ENCODE peak calls at places on chromosomes 1 and 21, in four cellular contexts. One of them, this sample, is unnamed.
A peak's percentile ranks its signal among the peaks of the same experiment; 100 is the strongest.

GRCh38 chr21:35375115-35375514 is 326.0 kb upstream of the RUNX1 start:
- DNase-seq in CD8-positive, alpha-beta T cell: no peak
- DNase-seq in endodermal cell: no peak
- DNase-seq in stomach: no peak
- DNase-seq in this sample: no peak

GRCh38 chr1:210496063-210496462 is 167.4 kb downstream of the HHAT start:
- DNase-seq in endodermal cell: no peak
- DNase-seq in CD8-positive, alpha-beta T cell: no peak
- DNase-seq in stomach: no peak
- DNase-seq in this sample: no peak

GRCh38 chr1:160578175-160578693 is 1.1 kb downstream of the CD84 start:
- DNase-seq in endodermal cell: no peak
- DNase-seq in CD8-positive, alpha-beta T cell: no peak
- DNase-seq in stomach: no peak
- DNase-seq in this sample: no peak

GRCh38 chr1:228162286-228163003 is 3.2 kb upstream of the IBA57 start:
- DNase-seq in endodermal cell: peak; percentile 73
- DNase-seq in CD8-positive, alpha-beta T cell: peak; percentile 51
- DNase-seq in stomach: peak; percentile 37
- DNase-seq in this sample: peak; percentile 43

GRCh38 chr1:219041141-219041540 is 132.5 kb upstream of the LYPLAL1 start:
- DNase-seq in endodermal cell: no peak
- DNase-seq in stomach: no peak
- DNase-seq in CD8-positive, alpha-beta T cell: no peak
- DNase-seq in this sample: no peak

GRCh38 chr1:101006553-101006952 is 19.0 kb downstream of the DPH5 start:
- DNase-seq in endodermal cell: no peak
- DNase-seq in stomach: no peak
- DNase-seq in CD8-positive, alpha-beta T cell: no peak
- DNase-seq in this sample: no peak

GRCh38 chr1:32014937-32015363 is 1.3 kb downstream of the KHDRBS1 start:
- DNase-seq in stomach: no peak
- DNase-seq in endodermal cell: no peak
- DNase-seq in CD8-positive, alpha-beta T cell: no peak
- DNase-seq in this sample: no peak

GRCh38 chr1:8412183-8412831 is 94.4 kb downstream of the SLC45A1 start:
- DNase-seq in CD8-positive, alpha-beta T cell: no peak
- DNase-seq in endodermal cell: no peak
- DNase-seq in stomach: no peak
- DNase-seq in this sample: no peak

GRCh38 chr1:36516372-36517018 is 33.8 kb upstream of the CSF3R start:
- DNase-seq in CD8-positive, alpha-beta T cell: peak; percentile 30
- DNase-seq in endodermal cell: peak; percentile 85
- DNase-seq in stomach: peak; percentile 67
- DNase-seq in this sample: peak; percentile 19

GRCh38 chr21:44853601-44854390 is 19.7 kb downstream of the PTTG1IP start:
- DNase-seq in stomach: peak; percentile 71
- DNase-seq in CD8-positive, alpha-beta T cell: no peak
- DNase-seq in endodermal cell: no peak
- DNase-seq in this sample: no peak

GRCh38 chr1:160095382-160096105 is 2.9 kb downstream of the IGSF8 start:
- DNase-seq in CD8-positive, alpha-beta T cell: no peak
- DNase-seq in stomach: no peak
- DNase-seq in endodermal cell: peak; percentile 79
- DNase-seq in this sample: no peak

GRCh38 chr1:39491146-39491921 is at the start of gene BMP8A:
- DNase-seq in endodermal cell: peak; percentile 92
- DNase-seq in CD8-positive, alpha-beta T cell: peak; percentile 69
- DNase-seq in stomach: peak; percentile 80
- DNase-seq in this sample: peak; percentile 81

GRCh38 chr1:86774305-86775304 is 70.2 kb downstream of the SH3GLB1 start:
- DNase-seq in stomach: peak; percentile 41
- DNase-seq in endodermal cell: peak; percentile 84
- DNase-seq in CD8-positive, alpha-beta T cell: no peak
- DNase-seq in this sample: peak; percentile 12

GRCh38 chr1:197486948-197487347 is 218.9 kb downstream of the CRB1 start:
- DNase-seq in endodermal cell: no peak
- DNase-seq in stomach: no peak
- DNase-seq in CD8-positive, alpha-beta T cell: no peak
- DNase-seq in this sample: no peak

GRCh38 chr1:243719476-243719875 is 130.6 kb downstream of the AKT3 start:
- DNase-seq in endodermal cell: no peak
- DNase-seq in CD8-positive, alpha-beta T cell: no peak
- DNase-seq in stomach: no peak
- DNase-seq in this sample: no peak

GRCh38 chr1:152459596-152460528 is 45.8 kb upstream of the CRNN start:
- DNase-seq in CD8-positive, alpha-beta T cell: peak; percentile 70
- DNase-seq in stomach: peak; percentile 72
- DNase-seq in endodermal cell: peak; percentile 76
- DNase-seq in this sample: peak; percentile 45

GRCh38 chr1:36068866-36069265 is 15.0 kb upstream of the TEKT2 start:
- DNase-seq in stomach: no peak
- DNase-seq in endodermal cell: no peak
- DNase-seq in CD8-positive, alpha-beta T cell: no peak
- DNase-seq in this sample: no peak

GRCh38 chr1:199545780-199546179 is 481.7 kb upstream of the NR5A2 start:
- DNase-seq in endodermal cell: peak; percentile 71
- DNase-seq in CD8-positive, alpha-beta T cell: no peak
- DNase-seq in stomach: no peak
- DNase-seq in this sample: no peak

GRCh38 chr21:42063578-42064521 is 7.3 kb upstream of the UMODL1 start:
- DNase-seq in endodermal cell: no peak
- DNase-seq in stomach: peak; percentile 73
- DNase-seq in CD8-positive, alpha-beta T cell: peak; percentile 72
- DNase-seq in this sample: peak; percentile 64

GRCh38 chr1:85940621-85941306 is 215.8 kb downstream of the COL24A1 start:
- DNase-seq in stomach: no peak
- DNase-seq in CD8-positive, alpha-beta T cell: no peak
- DNase-seq in endodermal cell: no peak
- DNase-seq in this sample: no peak

GRCh38 chr1:243713470-243714186 is 136.4 kb downstream of the AKT3 start:
- DNase-seq in stomach: no peak
- DNase-seq in CD8-positive, alpha-beta T cell: no peak
- DNase-seq in endodermal cell: no peak
- DNase-seq in this sample: no peak

GRCh38 chr1:80767711-80768110 is 1033.0 kb upstream of the ADGRL2 start:
- DNase-seq in stomach: no peak
- DNase-seq in CD8-positive, alpha-beta T cell: no peak
- DNase-seq in endodermal cell: no peak
- DNase-seq in this sample: no peak

GRCh38 chr1:247043406-247043805 is 35.2 kb downstream of the ZNF670 start:
- DNase-seq in stomach: no peak
- DNase-seq in CD8-positive, alpha-beta T cell: no peak
- DNase-seq in endodermal cell: no peak
- DNase-seq in this sample: no peak

GRCh38 chr1:92211166-92211565 is 6.5 kb upstream of the C1orf146 start:
- DNase-seq in endodermal cell: no peak
- DNase-seq in stomach: no peak
- DNase-seq in CD8-positive, alpha-beta T cell: no peak
- DNase-seq in this sample: no peak

GRCh38 chr1:228450200-228450599 is 33.5 kb upstream of the TRIM17 start:
- DNase-seq in CD8-positive, alpha-beta T cell: no peak
- DNase-seq in endodermal cell: no peak
- DNase-seq in stomach: no peak
- DNase-seq in this sample: no peak

DNA sequence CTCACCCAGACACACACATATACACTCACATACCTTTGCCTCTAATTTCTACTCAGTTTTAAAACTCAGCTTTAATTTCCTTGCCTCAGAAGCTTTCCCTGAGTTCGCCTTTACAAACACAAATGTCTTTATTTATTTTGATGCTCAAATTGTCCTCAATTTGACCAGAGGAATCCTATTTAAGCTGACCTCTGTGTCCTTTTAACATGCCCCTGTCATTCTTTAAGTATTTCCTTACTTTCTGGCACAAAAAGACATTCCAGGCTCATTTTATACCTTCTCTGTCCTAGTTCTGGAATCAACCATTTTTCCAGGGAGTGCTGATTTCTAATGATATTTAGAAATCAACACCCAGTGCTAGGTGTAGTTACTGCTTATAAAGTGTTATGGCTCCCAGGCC is 82.5 kb downstream of the OSBPL9 start:
- DNase-seq in stomach: no peak
- DNase-seq in endodermal cell: no peak
- DNase-seq in CD8-positive, alpha-beta T cell: no peak
- DNase-seq in this sample: no peak
- H3K27ac ChIP-seq in stomach: no peak overlapping the region
- H3K27ac ChIP-seq in endodermal cell: no peak overlapping the region
- H3K27ac ChIP-seq in CD8-positive, alpha-beta T cell: no peak overlapping the region
- H3K27ac ChIP-seq in this sample: no peak overlapping the region

DNA sequence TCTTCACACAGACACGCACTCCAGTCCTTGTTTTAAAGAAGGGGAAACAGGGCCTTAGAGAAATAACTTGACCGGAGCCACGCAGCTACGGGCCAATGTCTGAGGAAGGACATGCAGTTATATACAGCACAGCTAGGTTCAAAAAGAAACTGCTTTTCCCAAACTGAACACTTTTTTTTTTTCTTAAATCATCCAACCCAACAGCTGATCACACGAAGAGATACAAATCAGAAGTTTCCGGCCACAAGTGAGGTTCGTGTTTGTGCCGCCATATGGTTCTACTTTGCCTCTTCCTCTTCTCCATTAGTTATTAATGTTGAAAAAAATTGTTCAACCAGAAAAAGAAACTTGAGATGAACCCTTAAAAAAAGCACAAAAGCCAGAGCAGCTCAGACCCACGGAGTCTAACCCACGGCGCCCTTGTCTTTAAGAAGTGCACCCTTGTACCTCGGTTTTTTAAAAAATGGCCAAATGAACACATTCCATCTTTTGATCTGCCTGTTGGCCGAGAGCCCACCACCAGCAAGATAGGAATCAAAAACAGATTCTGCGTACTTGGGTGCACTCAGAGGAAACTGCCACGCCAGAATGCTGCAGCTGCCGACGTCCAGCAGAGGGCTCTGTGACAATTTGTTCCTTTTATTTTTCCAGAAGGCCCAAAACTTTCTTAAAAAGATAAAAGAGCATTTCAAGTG is 78.9 kb downstream of the SLC66A1 start:
- DNase-seq in endodermal cell: peak; percentile 60
- DNase-seq in stomach: peak; percentile 62
- DNase-seq in CD8-positive, alpha-beta T cell: peak; percentile 70
- DNase-seq in this sample: peak; percentile 81
- H3K4me3 ChIP-seq in endodermal cell: no peak overlapping the region
- H3K4me3 ChIP-seq in stomach: no peak overlapping the region
- H3K4me3 ChIP-seq in CD8-positive, alpha-beta T cell: peak overlapping the region; percentile 38
- H3K4me3 ChIP-seq in this sample: peak overlapping the region; percentile 46

DNA sequence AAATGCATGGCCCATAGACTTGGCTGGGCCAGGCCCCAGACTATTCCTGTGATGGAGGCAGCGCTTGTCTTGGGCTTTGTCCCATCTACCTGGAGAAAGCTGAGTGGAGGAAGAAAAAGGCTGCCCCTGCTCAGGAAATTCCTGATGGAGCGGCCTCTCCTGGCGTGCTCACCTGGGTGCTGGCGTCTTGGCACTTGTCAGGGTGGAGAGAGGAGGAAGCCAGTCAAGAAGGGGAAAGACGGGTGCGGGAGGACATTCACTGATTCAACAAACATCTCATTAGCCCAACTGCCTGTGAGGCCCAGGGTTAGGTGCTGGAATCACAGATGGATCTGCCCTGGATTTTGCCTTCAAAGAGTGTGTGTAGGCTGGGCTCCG is 16.1 kb downstream of the ALPL start:
- DNase-seq in CD8-positive, alpha-beta T cell: no peak
- DNase-seq in stomach: no peak
- DNase-seq in endodermal cell: no peak
- DNase-seq in this sample: no peak
- H3K27me3 ChIP-seq in CD8-positive, alpha-beta T cell: no peaks in the 10 kb centered on the region
- H3K27me3 ChIP-seq in stomach: no peaks in the 10 kb centered on the region
- H3K27me3 ChIP-seq in endodermal cell: no peaks in the 10 kb centered on the region
- H3K27me3 ChIP-seq in this sample: no peaks in the 10 kb centered on the region

DNA sequence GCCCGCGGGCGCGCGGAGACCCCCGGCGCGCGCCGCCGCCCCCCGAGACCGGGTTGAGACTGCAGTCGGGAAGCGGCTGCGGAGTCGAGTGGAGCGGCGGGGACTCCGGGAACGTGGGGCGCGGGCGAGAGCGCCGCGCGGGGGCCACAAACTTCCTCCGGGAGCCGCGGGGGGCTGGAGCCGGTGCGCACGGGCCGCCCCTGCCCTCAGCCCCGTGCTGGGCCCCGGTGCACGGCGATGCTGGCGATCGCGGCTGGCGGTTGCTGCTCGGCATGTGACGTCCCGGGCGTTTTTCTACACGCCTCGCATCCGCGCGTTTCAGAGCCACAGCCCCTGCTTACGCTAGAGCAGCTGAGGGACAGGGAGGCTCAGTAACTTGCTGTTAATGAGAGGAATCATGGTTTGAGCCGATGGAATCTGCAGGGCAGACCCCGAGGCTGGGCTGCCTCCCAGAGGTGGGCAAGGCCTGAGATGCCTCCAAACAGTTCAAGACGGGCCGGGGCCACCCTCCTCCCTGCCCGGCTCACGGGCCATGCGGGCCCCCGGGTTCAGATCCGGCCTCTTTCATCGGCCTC is 520 bp downstream of the TMEM201 start:
- DNase-seq in stomach: peak; percentile 39
- DNase-seq in endodermal cell: peak; percentile 73
- DNase-seq in CD8-positive, alpha-beta T cell: peak; percentile 49
- DNase-seq in this sample: peak; percentile 50
- H3K27ac ChIP-seq in stomach: peak overlapping the region; percentile 63
- H3K27ac ChIP-seq in endodermal cell: no peak overlapping the region
- H3K27ac ChIP-seq in CD8-positive, alpha-beta T cell: peak overlapping the region; percentile 21
- H3K27ac ChIP-seq in this sample: peak overlapping the region; percentile 69

DNA sequence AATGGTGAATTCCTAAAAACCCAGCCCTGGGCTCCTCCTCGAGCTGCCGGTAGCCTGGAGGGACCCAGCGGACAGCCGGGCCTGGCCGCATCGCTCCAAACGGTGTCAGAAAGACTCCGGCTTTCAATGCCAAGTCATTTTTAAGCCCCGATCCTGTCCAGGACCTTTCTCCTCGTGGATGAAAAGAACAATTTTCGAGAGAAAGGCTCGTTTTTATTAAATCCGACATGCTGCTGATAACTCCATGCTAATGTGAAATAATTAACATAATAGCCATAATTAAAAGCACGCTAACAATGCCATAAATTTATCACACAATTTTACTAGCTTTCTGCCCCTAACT is 4.6 kb upstream of the FOXD3 start:
- DNase-seq in stomach: no peak
- DNase-seq in CD8-positive, alpha-beta T cell: no peak
- DNase-seq in endodermal cell: no peak
- DNase-seq in this sample: no peak
- H3K4me3 ChIP-seq in stomach: peak overlapping the region; percentile 48
- H3K4me3 ChIP-seq in CD8-positive, alpha-beta T cell: no peak overlapping the region
- H3K4me3 ChIP-seq in endodermal cell: peak overlapping the region; percentile 72
- H3K4me3 ChIP-seq in this sample: no peak overlapping the region

DNA sequence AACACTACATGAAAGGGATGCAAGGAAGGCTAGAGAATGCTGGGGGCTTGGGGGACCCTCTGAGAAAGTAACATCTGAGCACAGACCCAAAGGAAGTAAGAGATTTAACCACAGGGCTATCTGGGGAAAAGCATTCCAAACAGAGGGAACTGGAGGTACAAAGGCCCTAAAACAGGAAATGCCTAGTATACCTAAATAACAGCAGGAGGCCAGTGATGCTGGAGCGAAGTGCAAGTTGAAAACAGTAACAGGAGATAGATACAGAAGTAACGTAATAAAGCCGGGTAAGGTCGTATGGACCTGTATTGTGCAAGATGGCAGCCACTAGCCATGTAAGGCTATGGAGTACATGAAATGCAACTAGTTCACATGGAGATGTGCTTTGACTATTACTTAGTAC is 52.1 kb downstream of the CD34 start:
- DNase-seq in CD8-positive, alpha-beta T cell: no peak
- DNase-seq in stomach: no peak
- DNase-seq in endodermal cell: peak; percentile 41
- DNase-seq in this sample: no peak
- H3K27me3 ChIP-seq in CD8-positive, alpha-beta T cell: no peaks in the 10 kb centered on the region
- H3K27me3 ChIP-seq in stomach: no peaks in the 10 kb centered on the region
- H3K27me3 ChIP-seq in endodermal cell: no peaks in the 10 kb centered on the region
- H3K27me3 ChIP-seq in this sample: no peaks in the 10 kb centered on the region

This sample was measured in naive thymus-derived CD4-positive, alpha-beta T cell.